ENCODE peak calls at places on chromosome 13, in five cellular contexts. One of them, this sample, is unnamed.

GRCh38 chr13:100139822-100140221 is 50.9 kb downstream of the PCCA start:
- DNase-seq in aorta: no peak
- DNase-seq in pancreas: no peak
- DNase-seq in SK-N-MC: no peak
- DNase-seq in H1: no peak
- DNase-seq in this sample: no peak

GRCh38 chr13:32081591-32081990 is 50.0 kb downstream of the FRY start:
- DNase-seq in H1: no peak
- DNase-seq in pancreas: no peak
- DNase-seq in SK-N-MC: no peak
- DNase-seq in aorta: no peak
- DNase-seq in this sample: no peak

GRCh38 chr13:27794921-27795717 is 2.8 kb downstream of the GSX1 start:
- DNase-seq in H1: peak
- DNase-seq in aorta: no peak
- DNase-seq in SK-N-MC: no peak
- DNase-seq in pancreas: no peak
- DNase-seq in this sample: no peak

GRCh38 chr13:25111557-25111956 is 15.6 kb downstream of the PABPC3 start:
- DNase-seq in SK-N-MC: no peak
- DNase-seq in pancreas: no peak
- DNase-seq in aorta: no peak
- DNase-seq in H1: no peak
- DNase-seq in this sample: no peak

GRCh38 chr13:103277099-103277498 is 210.9 kb upstream of the SLC10A2 start:
- DNase-seq in aorta: no peak
- DNase-seq in pancreas: no peak
- DNase-seq in SK-N-MC: no peak
- DNase-seq in H1: no peak
- DNase-seq in this sample: no peak

GRCh38 chr13:96898212-96898611 is 96.1 kb downstream of the OXGR1 start:
- DNase-seq in H1: no peak
- DNase-seq in pancreas: no peak
- DNase-seq in SK-N-MC: no peak
- DNase-seq in aorta: no peak
- DNase-seq in this sample: no peak

GRCh38 chr13:44259045-44260042 is 114.3 kb upstream of the SERP2 start:
- DNase-seq in H1: no peak
- DNase-seq in aorta: peak
- DNase-seq in pancreas: no peak
- DNase-seq in SK-N-MC: no peak
- DNase-seq in this sample: no peak

GRCh38 chr13:39105110-39105509 is 66.9 kb downstream of the NHLRC3 start:
- DNase-seq in SK-N-MC: no peak
- DNase-seq in aorta: no peak
- DNase-seq in pancreas: no peak
- DNase-seq in H1: no peak
- DNase-seq in this sample: no peak

GRCh38 chr13:110485604-110486003 is 75.9 kb downstream of the RAB20 start:
- DNase-seq in SK-N-MC: no peak
- DNase-seq in H1: peak
- DNase-seq in pancreas: no peak
- DNase-seq in aorta: no peak
- DNase-seq in this sample: peak

GRCh38 chr13:32023096-32023495 is 8.5 kb upstream of the FRY start:
- DNase-seq in SK-N-MC: no peak
- DNase-seq in aorta: no peak
- DNase-seq in pancreas: no peak
- DNase-seq in H1: no peak
- DNase-seq in this sample: no peak

GRCh38 chr13:110312669-110313031 is 5.6 kb downstream of the COL4A2 start:
- DNase-seq in aorta: no peak
- DNase-seq in pancreas: no peak
- DNase-seq in H1: no peak
- DNase-seq in SK-N-MC: no peak
- DNase-seq in this sample: no peak

GRCh38 chr13:25727776-25728175 is 324.0 kb downstream of the SHISA2 start:
- DNase-seq in SK-N-MC: no peak
- DNase-seq in H1: no peak
- DNase-seq in aorta: no peak
- DNase-seq in pancreas: no peak
- DNase-seq in this sample: no peak

GRCh38 chr13:44389003-44389666 is 15.5 kb downstream of the SERP2 start:
- DNase-seq in SK-N-MC: no peak
- DNase-seq in aorta: no peak
- DNase-seq in H1: no peak
- DNase-seq in pancreas: no peak
- DNase-seq in this sample: no peak

GRCh38 chr13:107450931-107451330 is 764.4 kb downstream of the LIG4 start:
- DNase-seq in SK-N-MC: no peak
- DNase-seq in aorta: peak
- DNase-seq in pancreas: no peak
- DNase-seq in H1: no peak
- DNase-seq in this sample: no peak

GRCh38 chr13:36431204-36432105 is 840 bp upstream of the CCNA1 start:
- DNase-seq in aorta: no peak
- DNase-seq in pancreas: peak
- DNase-seq in H1: no peak
- DNase-seq in SK-N-MC: no peak
- DNase-seq in this sample: no peak

GRCh38 chr13:93473441-93474270 is 247.0 kb downstream of the GPC6 start:
- DNase-seq in aorta: no peak
- DNase-seq in pancreas: no peak
- DNase-seq in H1: no peak
- DNase-seq in SK-N-MC: no peak
- DNase-seq in this sample: no peak

GRCh38 chr13:54449922-54450321 is 1421.3 kb downstream of the OLFM4 start:
- DNase-seq in H1: no peak
- DNase-seq in aorta: no peak
- DNase-seq in SK-N-MC: no peak
- DNase-seq in pancreas: no peak
- DNase-seq in this sample: no peak

GRCh38 chr13:50149932-50150331 is 134.7 kb downstream of the KCNRG start:
- DNase-seq in aorta: no peak
- DNase-seq in SK-N-MC: no peak
- DNase-seq in pancreas: no peak
- DNase-seq in H1: no peak
- DNase-seq in this sample: no peak

GRCh38 chr13:109101550-109102144 is 472.2 kb downstream of the MYO16 start:
- DNase-seq in SK-N-MC: no peak
- DNase-seq in aorta: no peak
- DNase-seq in pancreas: no peak
- DNase-seq in H1: no peak
- DNase-seq in this sample: no peak

GRCh38 chr13:91154954-91155353 is 192.5 kb upstream of the MIR17HG start:
- DNase-seq in H1: no peak
- DNase-seq in SK-N-MC: no peak
- DNase-seq in pancreas: no peak
- DNase-seq in aorta: no peak
- DNase-seq in this sample: no peak

DNA sequence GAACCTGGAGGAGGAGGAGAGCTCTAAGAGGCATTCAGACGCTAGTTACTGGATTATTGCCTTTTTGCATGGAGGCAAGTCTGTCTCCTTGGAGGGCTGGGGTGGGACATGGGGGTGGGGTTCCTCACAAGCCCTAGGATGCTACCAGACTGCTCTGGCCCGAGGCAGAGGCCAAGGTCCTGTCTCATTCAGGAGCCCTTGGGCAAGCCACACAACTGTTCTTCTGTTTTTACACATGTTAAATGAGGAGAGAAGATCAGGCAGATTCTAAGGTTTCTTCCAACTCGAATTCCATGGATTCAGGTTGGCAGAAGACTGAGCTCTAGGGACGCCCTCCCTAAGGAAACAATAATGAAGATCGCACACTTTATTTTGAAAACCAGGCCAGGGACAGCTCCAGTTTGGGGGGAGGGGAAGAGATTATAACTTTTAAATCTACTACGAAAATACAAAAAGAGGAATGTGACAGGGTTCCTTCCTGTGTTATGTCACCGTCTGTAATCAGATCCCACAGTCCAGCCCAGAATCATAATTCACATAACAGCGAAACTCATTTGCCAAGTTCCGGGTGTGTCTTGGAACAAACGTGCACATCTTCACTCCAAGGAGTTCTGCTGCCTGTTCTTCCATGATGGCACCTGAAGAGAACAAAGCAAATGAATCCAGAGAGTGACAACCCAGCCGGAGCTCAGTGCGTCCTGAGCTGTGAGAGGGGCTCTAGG is 25.2 kb downstream of the IL17D start:
- DNase-seq in H1: no peak
- DNase-seq in SK-N-MC: no peak
- DNase-seq in aorta: no peak
- DNase-seq in pancreas: no peak
- DNase-seq in this sample: no peak
- H3K27ac ChIP-seq in H1: no peak
- H3K27ac ChIP-seq in SK-N-MC: no peak
- H3K27ac ChIP-seq in aorta: no peak
- H3K27ac ChIP-seq in pancreas: no peak
- H3K27ac ChIP-seq in this sample: no peak

GRCh38 chr13:98054301-98054700 is 88.6 kb upstream of the FARP1 start:
- DNase-seq in H1: no peak
- DNase-seq in SK-N-MC: no peak
- DNase-seq in aorta: no peak
- DNase-seq in pancreas: no peak
- DNase-seq in this sample: no peak

GRCh38 chr13:98056839-98057410 is 86.0 kb upstream of the FARP1 start:
- DNase-seq in aorta: no peak
- DNase-seq in H1: no peak
- DNase-seq in pancreas: no peak
- DNase-seq in SK-N-MC: no peak
- DNase-seq in this sample: no peak

GRCh38 chr13:98060282-98060681 is 82.6 kb upstream of the FARP1 start:
- DNase-seq in SK-N-MC: no peak
- DNase-seq in pancreas: no peak
- DNase-seq in aorta: no peak
- DNase-seq in H1: no peak
- DNase-seq in this sample: no peak

GRCh38 chr13:98055623-98056022 is 87.3 kb upstream of the FARP1 start:
- DNase-seq in H1: no peak
- DNase-seq in pancreas: no peak
- DNase-seq in aorta: no peak
- DNase-seq in SK-N-MC: no peak
- DNase-seq in this sample: no peak

GRCh38 chr13:98059276-98059675 is 83.6 kb upstream of the FARP1 start:
- DNase-seq in H1: no peak
- DNase-seq in pancreas: no peak
- DNase-seq in SK-N-MC: no peak
- DNase-seq in aorta: no peak
- DNase-seq in this sample: no peak
- H3K27ac ChIP-seq in H1: no peak
- H3K27ac ChIP-seq in pancreas: no peak
- H3K27ac ChIP-seq in SK-N-MC: no peak
- H3K27ac ChIP-seq in aorta: no peak
- H3K27ac ChIP-seq in this sample: no peak

GRCh38 chr13:63344711-63345110 is 1929.1 kb upstream of the PCDH20 start:
- DNase-seq in H1: no peak
- DNase-seq in pancreas: no peak
- DNase-seq in SK-N-MC: peak
- DNase-seq in aorta: no peak
- DNase-seq in this sample: no peak
- H3K27ac ChIP-seq in H1: no peak
- H3K27ac ChIP-seq in pancreas: no peak
- H3K27ac ChIP-seq in SK-N-MC: peak
- H3K27ac ChIP-seq in aorta: no peak
- H3K27ac ChIP-seq in this sample: no peak

DNA sequence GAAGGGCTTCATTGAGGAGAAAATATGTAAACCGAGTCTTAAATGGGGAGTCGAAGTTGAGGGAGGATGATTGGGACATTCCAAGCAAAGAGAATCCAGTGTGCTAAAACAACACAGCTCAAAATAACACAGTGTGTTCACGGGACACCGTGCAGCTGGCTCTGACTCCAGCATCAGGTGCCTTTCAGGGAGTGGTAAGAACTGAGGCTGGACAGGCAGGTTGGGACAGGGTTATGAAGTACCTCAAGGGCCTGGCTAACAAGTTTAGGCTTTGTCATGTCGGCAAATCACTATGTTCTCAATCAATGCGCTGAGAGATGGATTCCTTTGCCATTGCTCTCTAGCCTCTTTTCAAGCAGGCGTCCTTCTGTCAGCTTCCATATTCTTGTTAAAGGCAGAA is 27.5 kb upstream of the WDFY2 start:
- DNase-seq in pancreas: no peak
- DNase-seq in aorta: no peak
- DNase-seq in SK-N-MC: no peak
- DNase-seq in H1: no peak
- DNase-seq in this sample: no peak
- H3K27ac ChIP-seq in pancreas: no peak
- H3K27ac ChIP-seq in aorta: no peak
- H3K27ac ChIP-seq in SK-N-MC: no peak
- H3K27ac ChIP-seq in H1: no peak
- H3K27ac ChIP-seq in this sample: no peak

This sample was measured in iPS DF 6.9.